ENCODE peak calls at places on chromosomes 11 and 22, in four cellular contexts. D, E, J and O are unnamed samples.

GRCh38 chr11:119218141-119218878 is 12.2 kb downstream of the CBL start:
- DNase-seq in E (no peak), J (no peak), D (no peak), O (no peak)

GRCh38 chr22:32600184-32600583 is 125.6 kb downstream of the FBXO7 start:
- DNase-seq in J (no peak), E (no peak), D (no peak), O (no peak)

GRCh38 chr11:23725752-23726151 is 771.1 kb upstream of the LUZP2 start:
- DNase-seq in E (no peak), D (no peak), J (no peak), O (no peak)

GRCh38 chr11:79110796-79111195 is 330.0 kb downstream of the TENM4 start:
- DNase-seq in J (no peak), D (no peak), E (no peak), O (no peak)

GRCh38 chr22:36027579-36027959 is 1.1 kb downstream of the RBFOX2 start:
- DNase-seq in D (no peak), J (no peak), E (no peak), O (no peak)

GRCh38 chr22:39433476-39434242 is 23.2 kb upstream of the MGAT3 start:
- DNase-seq in J (no peak), E (no peak), D (no peak), O (no peak)

GRCh38 chr11:5423131-5423530 is 1.2 kb downstream of the OR51Q1 start:
- DNase-seq in D (no peak), J (no peak), E (no peak), O (no peak)

GRCh38 chr11:22922672-22923071 is 62.4 kb upstream of the CCDC179 start:
- DNase-seq in E (no peak), J (no peak), D (no peak), O (no peak)

GRCh38 chr11:107508201-107508857 is 50.7 kb upstream of the CWF19L2 start:
- DNase-seq in D (no peak), E (no peak), J (no peak), O (no peak)

GRCh38 chr11:123448798-123449197 is 18.7 kb downstream of the GRAMD1B start:
- DNase-seq in D (no peak), E (no peak), J (no peak), O (no peak)

GRCh38 chr11:9825315-9825714 is 161.4 kb downstream of the SWAP70 start:
- DNase-seq in J (no peak), D (no peak), E (no peak), O (no peak)

GRCh38 chr11:3087821-3088800 is 30.9 kb upstream of the CARS1 start:
- DNase-seq in E (no peak), J (no peak), D (no peak), O (no peak)

GRCh38 chr11:6391548-6392134 is 1.4 kb downstream of the SMPD1 start:
- DNase-seq in D (no peak), J (no peak), E (no peak), O (no peak)

GRCh38 chr22:21098099-21098671 is 52.4 kb downstream of the LRRC74B start:
- DNase-seq in E (peak), J (no peak), D (no peak), O (no peak)

GRCh38 chr22:34866501-34867171 is 199.3 kb upstream of the ISX start:
- DNase-seq in D (no peak), E (no peak), J (no peak), O (no peak)

GRCh38 chr11:74221816-74222215 is 50.7 kb downstream of the PPME1 start:
- DNase-seq in J (no peak), D (no peak), E (no peak), O (no peak)

GRCh38 chr11:79290766-79291165 is 150.1 kb downstream of the TENM4 start:
- DNase-seq in J (no peak), D (no peak), E (no peak), O (no peak)

GRCh38 chr11:19962795-19963163 is 197.5 kb downstream of the DBX1 start:
- DNase-seq in D (no peak), J (no peak), E (no peak), O (no peak)

GRCh38 chr11:80163441-80163840 is 722.6 kb upstream of the TENM4 start:
- DNase-seq in D (no peak), E (no peak), J (no peak), O (no peak)

GRCh38 chr11:69270929-69271328 is 23.0 kb upstream of the MYEOV start:
- DNase-seq in E (no peak), J (no peak), D (no peak), O (no peak)

GRCh38 chr11:59012942-59013256 is 73.2 kb upstream of the GLYATL1B start:
- DNase-seq in D (no peak), E (no peak), J (no peak), O (no peak)

GRCh38 chr11:18617688-18618340 is 16.3 kb downstream of the SPTY2D1 start:
- DNase-seq in E (no peak), D (no peak), J (no peak), O (peak)

GRCh38 chr11:121672630-121673487 is 220.1 kb upstream of the SORL1-AS1 start:
- DNase-seq in E (no peak), D (no peak), J (no peak), O (no peak)

DNA sequence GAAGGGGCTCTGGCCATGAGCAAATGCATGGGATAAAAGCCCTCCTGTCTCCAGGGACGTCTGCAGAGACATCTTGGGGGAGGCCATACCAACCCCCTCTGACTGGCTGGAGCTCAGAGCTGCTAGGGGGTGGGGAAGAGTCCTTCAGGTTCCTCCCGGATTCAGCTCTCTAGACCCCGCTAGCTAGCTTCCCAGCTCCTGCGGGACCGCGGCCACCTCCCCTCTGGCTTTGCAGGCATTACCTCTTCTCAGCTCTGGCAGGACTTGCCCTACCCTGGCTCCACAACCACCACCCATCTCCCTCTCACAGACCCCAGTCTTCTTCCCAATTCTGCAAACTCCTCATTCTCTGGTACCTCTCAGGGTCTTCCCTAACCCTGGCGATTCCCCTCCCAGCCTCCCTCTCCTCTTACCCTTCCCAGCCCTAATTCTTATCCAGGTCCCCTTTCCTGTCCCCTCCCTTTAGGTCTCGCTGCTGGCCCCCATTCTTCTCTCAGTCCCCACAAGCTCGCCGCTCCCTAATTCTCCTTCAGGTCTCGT is 782 bp downstream of the SYT13 start:
- DNase-seq in E (no peak), D (no peak), J (no peak), O (no peak)
- TF ChIP-seq HDAC6 in E (no peak), D (no peak), J (no peak), O (no peak)

DNA sequence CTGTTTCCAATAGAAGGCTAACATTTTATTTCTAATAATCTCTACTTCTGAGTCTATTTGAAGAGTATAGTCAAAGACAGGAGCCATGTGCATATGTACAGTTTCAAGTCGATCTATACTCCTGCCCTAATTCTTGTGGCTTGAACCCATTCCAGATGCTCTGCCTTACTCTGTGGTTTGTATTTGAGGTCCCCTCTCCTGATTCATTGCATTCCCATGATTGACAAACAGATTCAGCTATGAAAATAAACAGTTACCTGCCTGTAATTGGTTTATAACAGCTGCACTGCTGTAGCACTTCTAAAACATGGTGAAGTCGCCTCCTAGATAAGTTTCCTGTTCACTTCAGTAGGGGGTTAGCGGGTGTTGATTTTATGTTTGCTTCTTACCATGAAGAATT is 138.7 kb downstream of the SOX6 start:
- DNase-seq in D (no peak), E (no peak), J (no peak), O (no peak)
- TF ChIP-seq HDAC6 in D (no peak), E (no peak), J (no peak), O (no peak)

DNA sequence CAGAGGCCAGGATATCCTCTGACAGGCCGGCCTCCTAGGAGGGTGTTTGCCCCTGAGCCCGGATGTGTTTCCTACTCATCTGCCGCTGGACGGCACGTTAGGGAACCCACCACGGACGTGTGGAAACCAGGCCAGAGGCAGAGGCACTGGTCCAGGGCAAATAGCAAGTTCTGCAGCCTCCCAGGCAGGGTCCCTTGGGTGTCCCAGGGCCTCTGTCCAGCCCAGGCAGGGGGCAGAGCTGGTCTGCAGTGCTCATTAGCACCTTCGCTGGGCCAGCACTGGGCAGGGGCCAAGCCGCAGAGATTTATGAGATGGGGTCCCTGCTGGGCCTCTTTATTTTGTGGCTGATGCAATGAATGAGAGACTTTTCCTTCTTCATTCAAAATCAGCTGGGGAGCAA is 14.3 kb upstream of the PARVG start:
- DNase-seq in J (no peak), E (no peak), D (no peak), O (no peak)
- TF ChIP-seq HDAC6 in J (no peak), E (no peak), D (no peak), O (no peak)

DNA sequence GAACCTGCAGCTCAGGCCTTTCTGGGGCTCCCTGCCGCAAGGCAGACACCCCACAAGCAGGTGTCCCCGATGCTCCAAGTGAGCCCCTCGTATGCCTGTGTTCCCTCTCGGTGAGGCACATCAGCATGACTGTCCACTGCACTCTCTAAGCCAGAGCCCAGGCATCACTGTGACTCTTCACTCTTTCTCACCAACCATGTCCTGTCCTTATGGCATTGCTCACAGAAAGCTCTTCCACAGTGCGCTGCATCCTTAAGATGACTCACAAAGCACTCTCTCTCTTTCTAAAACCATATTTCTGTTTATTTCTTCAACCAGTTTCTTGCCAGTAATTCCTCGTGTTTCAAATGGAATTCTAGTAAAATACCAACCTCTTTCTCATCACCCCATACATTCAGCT is 18.1 kb downstream of the GAB4 start:
- DNase-seq in D (no peak), J (no peak), E (no peak), O (no peak)
- TF ChIP-seq HDAC6 in D (no peak), J (no peak), E (no peak), O (no peak)